ENCODE peak calls at places on chromosome 11, in six cellular contexts. U, C, S, D, I and P are unnamed samples.

GRCh38 chr11:119432484-119433368 is 9.8 kb upstream of the THY1 start:
- DNase-seq in U (no peak), C (peak), S (peak), D (peak), I (no peak), P (peak)

GRCh38 chr11:64372802-64373597 is 14.0 kb downstream of the RPS6KA4 start:
- DNase-seq in U (peak), C (no peak), S (no peak), D (no peak), I (no peak), P (peak)

GRCh38 chr11:6572215-6572614 is 31.2 kb downstream of the RRP8 start:
- DNase-seq in U (no peak), C (peak), S (peak), D (peak), I (no peak), P (peak)

GRCh38 chr11:121318848-121319834 is 26.6 kb downstream of the SC5D start:
- DNase-seq in U (no peak), C (peak), S (peak), D (peak), I (no peak), P (peak)

GRCh38 chr11:134564472-134565200 is 152.6 kb upstream of the B3GAT1 start:
- DNase-seq in U (no peak), C (no peak), S (no peak), D (no peak), I (no peak), P (no peak)

GRCh38 chr11:84855846-84856245 is 771.3 kb downstream of the DLG2 start:
- DNase-seq in U (no peak), C (peak), S (peak), D (peak), I (no peak), P (peak)

GRCh38 chr11:75301131-75301530 is 50.3 kb downstream of the ARRB1 start:
- DNase-seq in U (peak), C (no peak), S (no peak), D (no peak), I (no peak), P (no peak)

GRCh38 chr11:66051371-66051765 is 796 bp upstream of the SF3B2 start:
- DNase-seq in U (no peak), C (no peak), S (no peak), D (no peak), I (no peak), P (no peak)

GRCh38 chr11:15714641-15715399 is 600.1 kb downstream of the INSC start:
- DNase-seq in U (no peak), C (no peak), S (peak), D (no peak), I (no peak), P (peak)

DNA sequence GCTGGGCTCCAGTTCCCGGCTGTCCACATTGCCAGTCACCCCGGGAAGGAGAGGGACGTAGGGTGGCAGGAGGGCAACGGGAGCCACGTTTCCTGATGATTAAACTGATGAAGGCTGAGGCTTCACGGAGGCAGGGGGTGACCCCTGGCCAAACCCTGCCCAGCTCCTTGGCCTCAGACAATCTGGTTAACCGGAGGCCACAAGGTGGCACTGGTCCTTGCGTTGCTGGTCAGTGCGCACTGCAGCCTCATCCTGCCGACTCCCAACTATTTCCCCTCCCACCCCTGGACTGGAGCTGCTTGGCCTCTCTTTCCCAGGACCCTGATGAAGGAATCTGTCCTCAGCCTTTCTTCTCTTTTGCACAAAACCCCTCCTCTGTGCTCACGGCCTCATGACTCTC is 75.3 kb downstream of the PDE2A start:
- DNase-seq in U (no peak), C (no peak), S (peak), D (no peak), I (peak), P (peak)
- TF ChIP-seq CTCF in U (peak), C (peak), S (peak), D (peak), I (peak), P (peak)

DNA sequence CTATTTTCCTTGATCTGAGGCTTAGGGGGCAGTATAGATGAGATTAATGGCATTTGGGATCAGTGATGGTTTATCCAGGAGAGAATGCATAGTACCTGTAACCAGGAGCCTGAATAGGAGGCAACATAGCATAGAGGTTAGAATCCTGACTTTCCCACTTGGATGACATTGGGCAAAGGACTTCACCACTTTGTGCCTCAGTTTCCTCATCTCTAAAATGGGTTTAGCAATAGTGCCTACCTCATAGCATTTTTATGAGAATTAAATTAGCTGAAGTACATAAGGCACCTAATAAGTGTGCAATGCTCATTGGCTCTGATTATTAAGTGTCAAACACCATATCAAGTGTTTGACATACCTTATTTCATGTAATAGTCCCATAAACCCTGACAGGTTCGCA is 30.8 kb downstream of the CD44 start:
- DNase-seq in U (no peak), C (no peak), S (no peak), D (no peak), I (no peak), P (no peak)
- H3K4me3 ChIP-seq in U (no peak), C (no peak), S (no peak), D (no peak), I (no peak), P (no peak)

DNA sequence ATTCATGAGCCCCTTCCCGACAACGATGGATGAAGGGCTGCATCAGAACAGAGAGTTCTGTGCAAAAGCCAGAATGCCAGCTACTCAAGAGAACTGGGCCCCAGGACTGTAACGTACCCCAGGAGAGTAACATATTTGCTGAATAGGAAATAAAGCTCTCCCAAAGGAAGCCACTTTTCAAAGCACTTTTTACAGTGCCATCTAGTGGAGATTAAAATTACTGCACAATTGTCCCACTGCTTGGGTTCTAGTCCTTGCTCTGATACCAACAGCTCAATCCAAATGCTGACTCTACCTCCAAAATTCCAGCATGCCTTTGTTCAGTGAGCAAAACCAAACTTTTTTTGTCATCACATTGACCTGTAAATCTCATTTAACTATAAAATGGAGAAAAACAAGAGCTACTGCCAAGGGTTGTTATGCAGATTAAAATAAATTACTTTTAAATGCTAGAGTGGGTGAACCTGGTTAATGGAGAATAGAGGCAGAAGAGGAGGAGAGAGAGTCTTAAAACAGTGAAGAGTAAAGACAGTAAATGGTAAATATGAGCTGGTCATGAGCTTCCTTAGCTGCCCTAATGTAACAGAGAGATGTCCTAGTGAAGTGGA is 87.6 kb upstream of the FSHB start:
- DNase-seq in U (no peak), C (peak), S (peak), D (peak), I (no peak), P (peak)
- TF ChIP-seq CTCF in U (peak), C (peak), S (peak), D (peak), I (peak), P (peak)

GRCh38 chr11:109972181-109972715 is 120.9 kb upstream of the ZC3H12C start:
- DNase-seq in U (no peak), C (no peak), S (peak), D (no peak), I (peak), P (no peak)

GRCh38 chr11:109971184-109971523 is 122.0 kb upstream of the ZC3H12C start:
- DNase-seq in U (no peak), C (no peak), S (peak), D (peak), I (no peak), P (peak)

GRCh38 chr11:109968781-109969180 is 124.4 kb upstream of the ZC3H12C start:
- DNase-seq in U (no peak), C (no peak), S (no peak), D (no peak), I (no peak), P (no peak)

GRCh38 chr11:109972939-109973338 is 120.3 kb upstream of the ZC3H12C start:
- DNase-seq in U (no peak), C (no peak), S (no peak), D (no peak), I (no peak), P (no peak)

GRCh38 chr11:109970516-109971183 is 122.5 kb upstream of the ZC3H12C start:
- DNase-seq in U (no peak), C (no peak), S (no peak), D (no peak), I (no peak), P (no peak)
- H3K4me3 ChIP-seq in U (no peak), C (no peak), S (no peak), D (no peak), I (no peak), P (no peak)

GRCh38 chr11:77413850-77414249 is 60.0 kb downstream of the PAK1 start:
- DNase-seq in U (no peak), C (no peak), S (no peak), D (no peak), I (no peak), P (no peak)

GRCh38 chr11:77412814-77413213 is 61.1 kb downstream of the PAK1 start:
- DNase-seq in U (no peak), C (no peak), S (no peak), D (no peak), I (no peak), P (no peak)

GRCh38 chr11:77410076-77410827 is 63.6 kb downstream of the PAK1 start:
- DNase-seq in U (no peak), C (no peak), S (no peak), D (no peak), I (no peak), P (no peak)

GRCh38 chr11:77411238-77411637 is 62.7 kb downstream of the PAK1 start:
- DNase-seq in U (peak), C (no peak), S (peak), D (peak), I (peak), P (peak)

GRCh38 chr11:77411717-77412441 is 62.0 kb downstream of the PAK1 start:
- DNase-seq in U (peak), C (peak), S (peak), D (peak), I (peak), P (peak)
- TF ChIP-seq CTCF in U (no peak), C (no peak), S (peak), D (no peak), I (no peak), P (peak)

GRCh38 chr11:23957309-23957708 is 539.5 kb upstream of the LUZP2 start:
- DNase-seq in U (no peak), C (no peak), S (peak), D (no peak), I (no peak), P (no peak)
- H3K4me3 ChIP-seq in U (no peak), C (no peak), S (no peak), D (no peak), I (no peak), P (no peak)

DNA sequence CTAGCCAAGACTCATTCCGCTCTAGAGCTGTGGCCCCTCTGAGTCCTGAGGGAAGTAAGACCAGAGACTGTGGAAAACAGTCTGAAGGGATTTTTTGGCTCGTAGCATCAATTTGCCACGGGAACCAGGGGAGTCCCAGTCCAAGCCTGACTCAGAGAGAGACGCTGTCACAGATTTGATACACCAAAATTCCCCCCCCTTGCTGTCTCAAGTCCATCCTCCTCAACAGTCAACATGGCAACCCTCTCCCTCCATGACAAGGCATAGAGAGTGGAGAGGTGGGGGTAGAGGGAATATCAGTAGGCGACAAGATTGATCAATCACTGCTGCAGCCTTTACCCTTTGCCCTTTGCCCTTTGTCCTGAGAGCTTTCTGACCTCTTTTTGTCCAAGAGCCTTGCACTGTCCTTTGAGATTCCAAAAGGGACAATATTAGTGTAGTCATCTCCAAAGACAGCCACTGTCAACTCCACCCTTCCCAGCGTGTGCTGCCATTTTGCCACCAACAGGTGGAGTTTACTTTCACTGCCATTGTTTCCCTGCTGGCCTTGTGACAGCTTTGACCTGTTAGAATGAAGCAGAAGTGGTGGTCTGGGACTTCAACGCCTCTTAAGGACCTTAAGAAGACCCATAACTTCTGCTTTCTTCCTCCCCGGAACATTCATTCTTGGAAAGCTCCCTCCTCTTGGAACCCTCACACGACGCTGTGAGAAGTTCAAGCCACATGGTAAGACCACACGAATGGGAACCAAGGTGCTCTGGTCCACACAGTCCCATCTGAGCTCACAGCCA is 7.3 kb downstream of the SLC15A3 start:
- DNase-seq in U (no peak), C (no peak), S (no peak), D (no peak), I (no peak), P (no peak)
- TF ChIP-seq CTCF in U (no peak), C (peak), S (no peak), D (peak), I (no peak), P (peak)

GRCh38 chr11:328012-328411 is 7.4 kb upstream of the IFITM3 start:
- DNase-seq in U (peak), C (no peak), S (no peak), D (no peak), I (no peak), P (no peak)

GRCh38 chr11:326842-327580 is 6.4 kb upstream of the IFITM3 start:
- DNase-seq in U (peak), C (no peak), S (peak), D (peak), I (peak), P (peak)

GRCh38 chr11:325796-326591 is 5.3 kb upstream of the IFITM3 start:
- DNase-seq in U (peak), C (no peak), S (no peak), D (no peak), I (no peak), P (no peak)

GRCh38 chr11:326592-326841 is 5.9 kb upstream of the IFITM3 start:
- DNase-seq in U (no peak), C (no peak), S (no peak), D (no peak), I (no peak), P (no peak)

DNA sequence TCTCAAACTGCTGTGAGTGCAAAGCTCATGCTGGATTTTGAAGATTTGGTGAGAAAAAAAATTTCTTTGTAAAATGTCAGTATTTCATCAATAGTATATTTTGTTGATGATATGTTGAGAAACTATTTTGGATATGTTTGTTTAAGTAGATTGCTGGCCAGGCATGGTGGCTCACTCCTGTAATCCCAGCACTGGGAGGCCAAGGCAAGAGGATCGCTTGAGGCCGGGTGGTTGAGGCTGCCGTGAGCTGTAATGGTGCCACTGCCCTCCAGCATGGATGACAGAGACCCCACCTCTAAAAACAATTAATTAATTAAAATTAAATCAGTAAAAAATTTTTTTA is 6.9 kb upstream of the IFITM3 start:
- DNase-seq in U (no peak), C (no peak), S (no peak), D (no peak), I (no peak), P (no peak)
- H3K4me3 ChIP-seq in U (peak), C (no peak), S (no peak), D (no peak), I (no peak), P (no peak)

GRCh38 chr11:26974068-26974790 is 19.7 kb upstream of the FIBIN start:
- DNase-seq in U (no peak), C (peak), S (peak), D (peak), I (no peak), P (peak)

GRCh38 chr11:26976389-26976788 is 17.5 kb upstream of the FIBIN start:
- DNase-seq in U (no peak), C (peak), S (peak), D (peak), I (no peak), P (peak)

GRCh38 chr11:26971961-26972360 is 22.0 kb upstream of the FIBIN start:
- DNase-seq in U (no peak), C (no peak), S (peak), D (no peak), I (no peak), P (no peak)
- TF ChIP-seq CTCF in U (no peak), C (no peak), S (no peak), D (no peak), I (no peak), P (no peak)

DNA sequence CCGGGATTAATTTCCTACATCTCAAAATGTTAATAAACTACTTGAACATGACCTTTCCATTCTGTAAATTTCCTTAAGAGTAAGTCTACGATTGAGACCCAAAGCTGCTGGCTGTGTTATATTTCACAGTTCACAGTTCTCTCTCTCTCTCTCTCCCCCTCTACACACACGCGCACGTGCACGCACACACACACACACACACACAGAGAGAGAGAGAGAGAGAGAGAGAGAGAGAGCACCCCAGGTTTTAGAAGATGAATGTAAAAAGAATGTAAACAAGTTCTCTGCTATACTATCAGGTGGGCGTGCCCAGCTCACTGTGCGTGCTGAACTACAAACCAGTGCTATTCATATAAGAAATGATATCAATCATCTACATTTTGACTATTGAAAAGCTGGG is 3.3 kb downstream of the BDNF start:
- DNase-seq in U (no peak), C (no peak), S (peak), D (peak), I (no peak), P (no peak)
- H3K4me3 ChIP-seq in U (no peak), C (peak), S (peak), D (peak), I (no peak), P (peak)